ENCODE peak calls at places on chromosomes 2 and 18, in five cellular contexts. B, Z, P, S and V are unnamed samples.
A peak's percentile ranks its signal among the peaks of the same experiment; 100 is the strongest.

GRCh38 chr2:188600536-188601210 is 309.0 kb downstream of the GULP1 start:
- DNase-seq in B (peak; percentile 82), Z (no peak), P (no peak), S (no peak), V (no peak)

GRCh38 chr2:205056066-205056678 is 510.9 kb downstream of the PARD3B start:
- DNase-seq in B (peak; percentile 17), Z (no peak), P (no peak), S (no peak), V (no peak)

GRCh38 chr2:75609334-75609689 is 37.3 kb upstream of the MRPL19 start:
- DNase-seq in B (no peak), Z (no peak), P (no peak), S (no peak), V (no peak)

GRCh38 chr2:133266926-133267590 is 301.2 kb downstream of the NCKAP5 start:
- DNase-seq in B (no peak), Z (no peak), P (no peak), S (no peak), V (no peak)

GRCh38 chr2:223082701-223083100 is 30.7 kb downstream of the KCNE4 start:
- DNase-seq in B (peak; percentile 87), Z (no peak), P (no peak), S (no peak), V (no peak)

GRCh38 chr2:229611360-229611759 is 103.0 kb downstream of the DNER start:
- DNase-seq in B (no peak), Z (no peak), P (no peak), S (no peak), V (no peak)

GRCh38 chr18:47251289-47252120 is at the start of gene SKOR2:
- DNase-seq in B (no peak), Z (no peak), P (no peak), S (no peak), V (no peak)

GRCh38 chr2:235170016-235170415 is 218.2 kb downstream of the SH3BP4 start:
- DNase-seq in B (peak; percentile 43), Z (no peak), P (no peak), S (no peak), V (no peak)

GRCh38 chr2:138125306-138125900 is 161.1 kb downstream of the HNMT start:
- DNase-seq in B (no peak), Z (no peak), P (no peak), S (no peak), V (no peak)

GRCh38 chr2:173048901-173049661 is 26.6 kb upstream of the MAP3K20 start:
- DNase-seq in B (peak; percentile 98), Z (peak; percentile 94), P (peak; percentile 82), S (peak; percentile 97), V (peak; percentile 37)

GRCh38 chr2:161085041-161085598 is 75.1 kb upstream of the TANK start:
- DNase-seq in B (peak; percentile 28), Z (no peak), P (no peak), S (no peak), V (no peak)

GRCh38 chr18:7158201-7158600 is 40.6 kb upstream of the LAMA1 start:
- DNase-seq in B (peak; percentile 79), Z (no peak), P (peak; percentile 59), S (no peak), V (no peak)

GRCh38 chr2:179898873-179899272 is 37.5 kb upstream of the ZNF385B start:
- DNase-seq in B (peak; percentile 17), Z (peak; percentile 40), P (peak; percentile 24), S (peak; percentile 61), V (peak; percentile 24)

GRCh38 chr2:213150315-213150951 is 979 bp downstream of the IKZF2 start:
- DNase-seq in B (peak; percentile 13), Z (peak; percentile 5), P (peak; percentile 43), S (no peak), V (no peak)
- H3K27ac ChIP-seq in B (peak overlapping the region; percentile 93), Z (no peak overlapping the region), P (peak overlapping the region; percentile 76), S (no peak overlapping the region), V (no peak overlapping the region)

DNA sequence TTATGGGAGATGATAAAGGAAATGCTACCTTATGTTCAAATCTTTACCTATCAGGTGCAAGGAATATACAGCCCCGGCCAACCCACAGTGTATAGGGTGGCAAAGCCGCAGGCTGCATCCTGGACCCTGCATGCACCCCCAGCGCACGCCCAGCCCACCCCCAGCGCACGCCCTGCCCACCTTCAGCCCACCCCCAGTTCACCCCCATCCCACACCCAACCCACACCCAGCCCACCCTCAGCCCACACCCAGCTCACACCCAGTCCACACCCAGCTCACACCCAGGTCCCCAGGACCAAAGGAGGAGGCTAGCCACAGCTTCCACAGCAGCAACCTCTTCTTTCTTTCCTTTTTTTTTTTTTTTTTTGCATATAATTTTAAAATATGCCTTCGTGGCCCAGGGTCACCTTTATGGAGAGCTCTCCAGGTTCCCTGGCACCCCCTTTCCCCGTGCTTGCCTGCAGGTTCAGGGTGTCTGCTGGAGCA is 120.9 kb downstream of the PTGR3 start:
- DNase-seq in B (no peak), Z (no peak), P (no peak), S (no peak), V (no peak)
- H3K27ac ChIP-seq in B (no peak overlapping the region), Z (no peak overlapping the region), P (no peak overlapping the region), S (no peak overlapping the region), V (no peak overlapping the region)

GRCh38 chr18:35968278-35968880 is 4.1 kb upstream of the RMP24 start:
- DNase-seq in B (no peak), Z (no peak), P (no peak), S (no peak), V (no peak)
- H3K27ac ChIP-seq in B (no peak overlapping the region), Z (no peak overlapping the region), P (no peak overlapping the region), S (no peak overlapping the region), V (no peak overlapping the region)

DNA sequence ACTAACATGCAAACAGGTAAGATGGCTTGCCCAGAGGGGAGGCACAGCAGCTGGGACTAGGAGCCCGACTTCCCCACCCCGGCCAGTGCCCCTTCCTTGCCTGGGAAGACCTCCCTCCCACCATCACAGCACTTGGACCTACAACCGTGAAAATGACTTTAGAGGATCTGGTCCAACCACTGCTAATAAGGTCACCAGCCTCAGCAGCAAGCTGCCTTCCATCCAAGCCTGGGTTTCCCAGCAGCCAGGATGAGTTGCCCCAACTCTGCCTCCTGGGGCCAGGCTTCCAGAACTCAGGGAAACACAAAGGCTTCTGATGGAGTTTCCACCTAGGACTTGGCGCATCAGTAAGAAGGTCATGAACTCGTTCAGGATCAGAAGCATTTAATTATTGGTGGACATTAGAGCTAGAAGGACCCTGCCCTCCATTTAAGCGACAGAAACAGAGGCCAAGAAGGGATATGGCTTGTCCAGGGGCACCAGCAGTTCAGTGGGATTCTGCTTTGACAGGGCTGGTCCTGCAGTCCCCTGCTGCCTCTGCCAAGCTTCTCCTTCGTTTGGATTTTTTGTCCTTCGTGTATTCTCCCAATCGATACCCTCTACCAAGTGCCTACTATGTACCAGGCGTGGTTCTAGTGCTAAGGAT is 403.0 kb upstream of the ID2 start:
- DNase-seq in B (no peak), Z (no peak), P (no peak), S (no peak), V (no peak)
- H3K27ac ChIP-seq in B (no peak overlapping the region), Z (no peak overlapping the region), P (no peak overlapping the region), S (no peak overlapping the region), V (no peak overlapping the region)

GRCh38 chr18:9808190-9808529 is 77.6 kb upstream of the TXNDC2 start:
- DNase-seq in B (no peak), Z (no peak), P (no peak), S (no peak), V (no peak)
- H3K27ac ChIP-seq in B (no peak overlapping the region), Z (no peak overlapping the region), P (no peak overlapping the region), S (no peak overlapping the region), V (no peak overlapping the region)

GRCh38 chr2:217919781-217920351 is 82.9 kb downstream of the TNS1 start:
- DNase-seq in B (peak; percentile 91), Z (no peak), P (no peak), S (no peak), V (no peak)

GRCh38 chr2:217922101-217923006 is 80.4 kb downstream of the TNS1 start:
- DNase-seq in B (peak; percentile 55), Z (no peak), P (no peak), S (no peak), V (no peak)

GRCh38 chr2:217924346-217924901 is 78.4 kb downstream of the TNS1 start:
- DNase-seq in B (no peak), Z (no peak), P (no peak), S (no peak), V (no peak)

GRCh38 chr2:217920879-217921603 is 81.8 kb downstream of the TNS1 start:
- DNase-seq in B (peak; percentile 44), Z (no peak), P (no peak), S (no peak), V (no peak)

GRCh38 chr2:217923007-217923686 is 79.6 kb downstream of the TNS1 start:
- DNase-seq in B (no peak), Z (no peak), P (no peak), S (no peak), V (no peak)
- H3K27ac ChIP-seq in B (peak overlapping the region; percentile 86), Z (no peak overlapping the region), P (no peak overlapping the region), S (no peak overlapping the region), V (no peak overlapping the region)

GRCh38 chr2:148000095-148000494 is 20.4 kb downstream of the ORC4 start:
- DNase-seq in B (no peak), Z (no peak), P (no peak), S (no peak), V (no peak)

GRCh38 chr2:147998203-147998602 is 22.3 kb downstream of the ORC4 start:
- DNase-seq in B (no peak), Z (no peak), P (no peak), S (no peak), V (no peak)

GRCh38 chr2:147996828-147997227 is 23.7 kb downstream of the ORC4 start:
- DNase-seq in B (no peak), Z (no peak), P (no peak), S (no peak), V (no peak)

DNA sequence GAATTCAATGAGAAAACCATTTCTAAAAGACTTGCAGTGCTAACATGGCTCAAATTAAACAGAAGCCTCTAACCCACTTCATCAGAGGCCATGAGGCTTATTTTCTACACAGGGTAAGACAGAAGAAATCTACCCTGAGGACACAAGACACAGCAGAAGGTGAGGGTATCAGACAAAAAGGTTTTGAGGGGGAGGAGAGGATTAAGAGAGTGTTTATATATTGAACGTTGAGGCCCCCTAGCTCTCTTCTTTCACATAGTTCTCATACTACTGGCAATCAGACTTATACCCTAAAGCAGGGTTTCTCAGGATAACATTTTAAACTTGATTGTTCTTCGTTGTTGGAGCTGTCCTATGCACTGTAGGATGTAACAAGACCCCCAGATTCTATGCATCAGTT is 21.4 kb downstream of the ORC4 start:
- DNase-seq in B (no peak), Z (no peak), P (no peak), S (no peak), V (no peak)
- H3K27ac ChIP-seq in B (no peak overlapping the region), Z (no peak overlapping the region), P (no peak overlapping the region), S (no peak overlapping the region), V (no peak overlapping the region)

DNA sequence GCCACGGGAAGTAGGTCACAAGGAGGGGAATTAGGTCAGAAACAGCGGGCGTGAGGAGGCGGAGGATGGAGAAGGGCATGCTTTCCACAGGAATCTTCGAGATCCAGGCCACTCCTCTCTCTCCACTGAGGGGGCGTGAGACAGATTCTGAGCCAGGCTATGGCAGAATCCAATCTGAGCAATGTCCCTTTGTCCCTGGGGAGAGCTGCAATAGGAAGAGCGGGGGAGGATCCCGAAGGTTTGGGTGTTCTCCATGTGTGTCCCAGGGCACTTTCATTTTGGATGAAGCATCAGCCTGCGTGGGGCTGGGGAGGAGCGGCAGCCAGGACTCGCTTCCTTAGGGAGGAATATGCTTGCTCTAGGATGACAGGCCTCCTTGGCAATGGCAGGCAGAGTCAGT is 84.0 kb downstream of the LIPG start:
- DNase-seq in B (peak; percentile 43), Z (no peak), P (no peak), S (no peak), V (no peak)
- H3K27ac ChIP-seq in B (no peak overlapping the region), Z (no peak overlapping the region), P (peak overlapping the region; percentile 44), S (no peak overlapping the region), V (no peak overlapping the region)